ENCODE peak calls at places on chromosomes 1 and 21, in ten cellular contexts. Z, P, L, Y, W, E, H, C, J and X are unnamed samples.

GRCh38 chr21:25506887-25507286 is 100.4 kb downstream of the MRPL39 start:
- DNase-seq in L (no peak), Y (no peak), C (no peak), P (no peak), E (no peak), W (no peak), H (no peak), J (no peak), Z (no peak), X (no peak)

GRCh38 chr1:41626146-41626545 is 141.7 kb upstream of the EDN2 start:
- DNase-seq in P (no peak), L (no peak), C (peak), Z (no peak), Y (no peak), W (no peak), E (no peak), J (no peak), H (no peak), X (peak)

GRCh38 chr1:109521465-109521951 is 12.0 kb upstream of the AMIGO1 start:
- DNase-seq in L (no peak), H (no peak), P (no peak), C (no peak), W (no peak), Z (no peak), E (no peak), Y (no peak), J (no peak), X (no peak)

GRCh38 chr1:20726932-20727745 is 5.4 kb downstream of the SH2D5 start:
- DNase-seq in E (no peak), H (no peak), W (no peak), C (no peak), Y (peak), J (no peak), P (no peak), Z (peak), L (no peak), X (peak)

GRCh38 chr1:121522061-121522759 is 337.4 kb downstream of the SRGAP2C start:
- DNase-seq in L (no peak), E (no peak), P (no peak), C (no peak), Z (no peak), W (peak), Y (peak), H (no peak), J (no peak), X (no peak)

GRCh38 chr1:93255222-93256079 is 74.9 kb downstream of the CCDC18 start:
- DNase-seq in E (no peak), L (no peak), H (no peak), W (no peak), Z (no peak), J (no peak), P (no peak), C (no peak), Y (no peak), X (no peak)

GRCh38 chr1:21650400-21650799 is 18.8 kb downstream of the RAP1GAP start:
- DNase-seq in W (no peak), Y (peak), J (no peak), E (no peak), H (no peak), L (no peak), Z (no peak), P (no peak), C (no peak), X (no peak)

GRCh38 chr21:25563399-25564116 is 43.7 kb downstream of the MRPL39 start:
- DNase-seq in H (no peak), E (no peak), J (peak), Y (no peak), C (no peak), Z (no peak), W (no peak), L (no peak), P (peak), X (no peak)

GRCh38 chr1:115172270-115172669 is 83.0 kb upstream of the TSPAN2 start:
- DNase-seq in J (no peak), E (no peak), Z (no peak), P (no peak), C (no peak), Y (no peak), H (no peak), W (no peak), L (peak), X (no peak)

GRCh38 chr21:46004168-46004861 is 22.7 kb downstream of the COL6A1 start:
- DNase-seq in Y (peak), L (no peak), Z (no peak), E (no peak), W (no peak), P (no peak), H (no peak), J (no peak), C (peak), X (peak)

GRCh38 chr1:101051688-101052638 is 26.4 kb upstream of the DPH5 start:
- DNase-seq in C (no peak), Y (no peak), E (no peak), J (no peak), P (no peak), Z (no peak), L (no peak), H (no peak), W (no peak), X (no peak)

GRCh38 chr1:179753061-179753460 is 10.0 kb downstream of the FAM163A start:
- DNase-seq in J (no peak), C (no peak), E (no peak), L (no peak), H (no peak), W (no peak), Y (no peak), P (no peak), Z (no peak), X (no peak)

GRCh38 chr1:21355956-21356355 is 65.7 kb upstream of the ECE1 start:
- DNase-seq in J (no peak), P (no peak), Z (no peak), Y (no peak), C (no peak), W (no peak), L (no peak), E (no peak), H (no peak), X (no peak)

GRCh38 chr1:17624540-17625256 is 85.2 kb downstream of the ARHGEF10L start:
- DNase-seq in J (no peak), L (no peak), Y (peak), P (no peak), E (no peak), H (no peak), Z (no peak), W (no peak), C (no peak), X (peak)

GRCh38 chr1:10821388-10821787 is 24.9 kb upstream of the CASZ1 start:
- DNase-seq in Z (no peak), Y (no peak), C (no peak), J (no peak), H (no peak), P (no peak), W (no peak), L (no peak), E (no peak), X (no peak)

GRCh38 chr1:6464514-6464836 is 1.5 kb downstream of the TNFRSF25 start:
- DNase-seq in L (no peak), C (peak), P (peak), W (peak), Z (no peak), Y (peak), E (no peak), H (no peak), J (no peak), X (no peak)

GRCh38 chr1:160308451-160309182 is 23.7 kb upstream of the PEX19 start:
- DNase-seq in L (no peak), Z (no peak), Y (no peak), P (no peak), H (no peak), W (no peak), E (no peak), J (no peak), C (no peak), X (no peak)

GRCh38 chr1:202553560-202554038 is 156.7 kb downstream of the SYT2 start:
- DNase-seq in Z (no peak), C (no peak), Y (no peak), H (peak), P (no peak), W (no peak), E (no peak), J (peak), L (no peak), X (no peak)

GRCh38 chr1:79617777-79618176 is 611.2 kb upstream of the ADGRL4 start:
- DNase-seq in Z (no peak), E (no peak), P (no peak), W (no peak), H (peak), Y (no peak), L (no peak), J (no peak), C (no peak), X (no peak)

GRCh38 chr1:25679170-25679569 is 62.6 kb downstream of the MAN1C1 start:
- DNase-seq in J (no peak), Y (no peak), E (no peak), Z (no peak), P (no peak), L (no peak), H (no peak), C (no peak), W (no peak), X (no peak)

GRCh38 chr1:164369698-164370365 is 189.2 kb upstream of the PBX1 start:
- DNase-seq in C (no peak), E (no peak), P (no peak), J (no peak), W (no peak), Z (no peak), Y (no peak), L (no peak), H (no peak), X (no peak)

GRCh38 chr1:177959793-177960515 is 9.9 kb downstream of the SEC16B start:
- DNase-seq in W (peak), P (no peak), E (no peak), J (no peak), Z (no peak), Y (no peak), H (no peak), C (no peak), L (no peak), X (no peak)

GRCh38 chr1:21397813-21398188 is 42.1 kb upstream of the NBPF3 start:
- DNase-seq in W (no peak), Y (no peak), E (no peak), C (no peak), P (peak), J (no peak), Z (no peak), H (peak), L (no peak), X (no peak)

GRCh38 chr1:32361674-32362473 is 411 bp downstream of the FAM229A start:
- DNase-seq in E (peak), L (no peak), Z (peak), H (peak), W (no peak), C (peak), Y (peak), P (peak), J (no peak), X (peak)

GRCh38 chr21:37073417-37074194 is 552 bp downstream of the TTC3 start:
- DNase-seq in W (no peak), Y (peak), C (peak), J (no peak), Z (peak), L (no peak), P (peak), H (peak), E (peak), X (peak)

GRCh38 chr21:44423941-44424607 is 31.2 kb upstream of the LRRC3 start:
- DNase-seq in Z (no peak), Y (no peak), L (no peak), P (no peak), W (no peak), E (peak), C (peak), H (no peak), J (no peak), X (peak)

GRCh38 chr1:108841703-108842102 is 15.2 kb downstream of the AKNAD1 start:
- DNase-seq in P (no peak), C (no peak), W (no peak), H (no peak), Y (no peak), J (no peak), Z (no peak), L (no peak), E (no peak), X (no peak)

GRCh38 chr1:201068976-201069375 is 43.2 kb downstream of the CACNA1S start:
- DNase-seq in H (no peak), P (no peak), C (no peak), J (no peak), L (no peak), Y (no peak), E (no peak), Z (no peak), W (no peak), X (no peak)

GRCh38 chr1:178501705-178502329 is 5.1 kb upstream of the CLEC20A start:
- DNase-seq in P (peak), E (no peak), H (peak), L (no peak), J (peak), C (no peak), W (peak), Z (peak), Y (peak), X (peak)

GRCh38 chr1:161486806-161487482 is 18.3 kb upstream of the FCGR2A start:
- DNase-seq in H (peak), E (no peak), L (no peak), Y (no peak), P (peak), Z (peak), J (peak), C (no peak), W (peak), X (no peak)

GRCh38 chr1:156337052-156337887 is 822 bp downstream of the CCT3 start:
- DNase-seq in E (no peak), C (no peak), L (no peak), W (no peak), J (no peak), Y (no peak), P (no peak), Z (no peak), H (no peak), X (no peak)

GRCh38 chr1:206797534-206798383 is 25.5 kb upstream of the IL10 start:
- DNase-seq in Z (peak), L (no peak), W (no peak), E (no peak), H (peak), P (peak), C (no peak), Y (no peak), J (no peak), X (no peak)

GRCh38 chr1:197924516-197925123 is 7.4 kb downstream of the LHX9 start:
- DNase-seq in L (no peak), Y (no peak), Z (peak), P (no peak), E (no peak), C (no peak), H (peak), W (peak), J (no peak), X (no peak)

GRCh38 chr21:26179501-26179900 is 8.9 kb upstream of the APP start:
- DNase-seq in Y (no peak), P (no peak), C (no peak), H (no peak), J (no peak), Z (no peak), W (no peak), L (no peak), E (no peak), X (no peak)

GRCh38 chr1:74812180-74812541 is 79.2 kb downstream of the TYW3 start:
- DNase-seq in Y (no peak), H (no peak), J (peak), C (no peak), W (no peak), P (no peak), L (no peak), Z (no peak), E (no peak), X (no peak)

GRCh38 chr1:74811421-74812179 is 78.6 kb downstream of the TYW3 start:
- DNase-seq in Z (no peak), E (no peak), J (no peak), Y (no peak), H (no peak), L (no peak), C (no peak), P (peak), W (no peak), X (no peak)
- TF ChIP-seq CTCF in Z (no peak), E (no peak), J (no peak), Y (no peak), H (no peak), L (no peak), C (no peak), P (no peak), W (no peak), X (no peak)

GRCh38 chr1:1683104-1683905 is 9.3 kb downstream of the SLC35E2B start:
- DNase-seq in C (no peak), P (no peak), L (no peak), E (no peak), Y (no peak), J (no peak), Z (peak), W (no peak), H (peak), X (no peak)

GRCh38 chr1:1680031-1680911 is 12.3 kb downstream of the SLC35E2B start:
- DNase-seq in J (no peak), L (no peak), Y (no peak), E (no peak), Z (peak), H (peak), P (no peak), C (no peak), W (no peak), X (peak)

GRCh38 chr1:1677718-1678580 is 14.6 kb downstream of the SLC35E2B start:
- DNase-seq in H (peak), Z (peak), Y (no peak), J (peak), C (peak), E (no peak), W (no peak), L (no peak), P (peak), X (peak)

GRCh38 chr1:1680912-1681273 is 11.7 kb downstream of the SLC35E2B start:
- DNase-seq in J (no peak), L (no peak), Y (peak), H (peak), W (peak), C (no peak), P (peak), E (no peak), Z (peak), X (peak)

GRCh38 chr1:1678581-1679380 is 13.8 kb downstream of the SLC35E2B start:
- DNase-seq in Y (peak), P (peak), J (peak), Z (peak), L (no peak), E (no peak), C (no peak), W (peak), H (peak), X (peak)
- TF ChIP-seq POLR2AphosphoS5 in Y (no peak), P (peak), J (no peak), Z (no peak), L (no peak), E (no peak), C (no peak), W (peak), H (no peak), X (no peak)

DNA sequence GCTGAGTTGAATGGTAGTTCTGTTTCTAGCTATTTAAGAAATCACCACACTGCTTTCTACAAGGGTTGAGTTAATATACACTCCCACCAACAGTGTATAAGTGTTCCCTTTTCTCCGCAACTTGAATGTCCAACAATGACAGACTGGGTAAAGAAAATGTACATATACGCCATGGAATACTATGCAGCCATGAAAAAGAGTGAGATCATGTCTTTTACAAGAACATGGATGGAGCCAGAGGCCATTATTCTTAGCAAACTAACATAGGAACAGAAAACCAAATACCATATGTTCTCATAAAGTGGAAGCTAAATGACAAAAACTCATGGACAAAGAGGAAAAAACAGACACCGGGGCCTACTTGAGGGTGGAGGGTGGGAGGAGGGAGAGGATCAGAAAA is 14.8 kb upstream of the TTLL7 start:
- DNase-seq in H (no peak), Z (no peak), L (no peak), W (no peak), E (no peak), J (no peak), Y (no peak), P (no peak), C (no peak), X (no peak)
- TF ChIP-seq EP300 in H (no peak), Z (no peak), L (no peak), W (no peak), E (no peak), J (no peak), Y (no peak), P (no peak), C (no peak), X (no peak)

GRCh38 chr1:204619721-204620120 is 65.8 kb downstream of the LRRN2 start:
- DNase-seq in J (no peak), L (no peak), W (no peak), Y (no peak), P (peak), H (no peak), Z (no peak), C (peak), E (no peak), X (no peak)
- TF ChIP-seq CTCF in J (no peak), L (no peak), W (no peak), Y (no peak), P (peak), H (peak), Z (no peak), C (no peak), E (no peak), X (no peak)

GRCh38 chr1:145978477-145978859 is 14.0 kb downstream of the POLR3GL start:
- DNase-seq in C (no peak), J (no peak), L (no peak), Y (no peak), W (no peak), P (no peak), H (no peak), Z (no peak), E (no peak), X (no peak)

GRCh38 chr1:145977486-145978476 is 13.3 kb downstream of the POLR3GL start:
- DNase-seq in Z (peak), Y (peak), C (no peak), W (peak), L (peak), J (no peak), E (peak), P (peak), H (peak), X (peak)

GRCh38 chr1:145981299-145981600 is 15.1 kb downstream of the TXNIP start:
- DNase-seq in L (no peak), Z (no peak), Y (peak), C (no peak), H (no peak), W (no peak), E (peak), P (no peak), J (no peak), X (no peak)

GRCh38 chr1:145978860-145979745 is 14.6 kb downstream of the POLR3GL start:
- DNase-seq in J (peak), C (no peak), Z (peak), Y (peak), H (peak), L (peak), P (peak), E (peak), W (peak), X (peak)

GRCh38 chr1:145979746-145980435 is 15.4 kb downstream of the POLR3GL start:
- DNase-seq in H (no peak), W (no peak), J (peak), Z (no peak), Y (peak), E (peak), L (no peak), P (peak), C (no peak), X (peak)
- TF ChIP-seq POLR2AphosphoS5 in H (no peak), W (no peak), J (peak), Z (peak), Y (peak), E (no peak), L (no peak), P (no peak), C (peak), X (peak)

DNA sequence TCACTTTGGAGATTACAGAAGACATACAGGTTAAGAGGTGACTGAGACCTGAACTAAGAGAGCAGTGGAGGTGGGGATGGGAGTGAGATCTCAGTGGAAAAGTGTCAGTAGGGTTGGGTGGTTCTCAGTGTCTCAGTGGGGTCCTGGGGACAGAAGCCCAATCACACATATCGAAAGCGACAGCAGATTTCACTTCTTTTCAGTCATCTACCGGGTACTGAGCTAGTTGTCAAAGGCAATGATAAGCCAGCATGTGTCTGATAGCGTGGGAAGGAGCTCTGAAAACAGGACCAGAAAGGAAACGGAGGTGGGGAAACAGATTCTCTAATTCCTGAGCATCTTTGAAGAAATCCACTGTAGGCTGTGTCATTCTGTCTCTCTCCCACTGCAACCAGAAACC is 59.5 kb downstream of the RHOU start:
- DNase-seq in H (no peak), P (no peak), L (no peak), Y (no peak), E (no peak), Z (no peak), W (no peak), J (peak), C (no peak), X (no peak)
- TF ChIP-seq EP300 in H (no peak), P (no peak), L (no peak), Y (no peak), E (no peak), Z (no peak), W (no peak), J (no peak), C (no peak), X (no peak)